ENCODE peak calls at places on chromosomes 2 and 18, in nine cellular contexts. O is adrenal gland, J is psoas muscle, X is gastrocnemius medialis, C is coronary artery, T is AG04450, E is IMR-90, Y is lung, F is colonic mucosa. M is an unnamed sample.

GRCh38 chr18:48796491-48797205 is 154.1 kb downstream of the SMAD7 start:
- DNase-seq in J (peak), O (no peak), T (no peak), F (no peak), C (peak), E (no peak), Y (no peak), X (no peak), M (peak)

GRCh38 chr2:150729495-150729955 is 242.1 kb upstream of the RND3 start:
- DNase-seq in J (no peak), Y (no peak), E (peak), O (no peak), F (no peak), T (no peak), C (no peak), X (no peak), M (no peak)

GRCh38 chr2:174342600-174343342 is 8.0 kb downstream of the SP9 start:
- DNase-seq in F (no peak), J (no peak), X (no peak), T (no peak), O (no peak), C (no peak), Y (no peak), E (no peak), M (no peak)

GRCh38 chr2:85435986-85436835 is 17.7 kb downstream of the SH2D6 start:
- DNase-seq in O (no peak), J (no peak), E (no peak), F (no peak), X (no peak), T (no peak), Y (no peak), C (no peak), M (no peak)

GRCh38 chr2:161207941-161208340 is 47.7 kb downstream of the TANK start:
- DNase-seq in Y (no peak), F (no peak), J (no peak), O (no peak), T (no peak), X (no peak), C (no peak), E (peak), M (no peak)

GRCh38 chr2:235968616-235969324 is 199.4 kb downstream of the GBX2 start:
- DNase-seq in O (no peak), X (peak), Y (no peak), F (no peak), C (no peak), E (no peak), J (peak), T (no peak), M (no peak)

GRCh38 chr2:167980436-167980835 is 267.0 kb downstream of the STK39 start:
- DNase-seq in Y (no peak), X (no peak), J (no peak), F (no peak), O (no peak), E (no peak), T (no peak), C (no peak), M (no peak)

GRCh38 chr2:100188326-100188725 is 45.9 kb upstream of the AFF3 start:
- DNase-seq in J (no peak), T (no peak), F (no peak), Y (no peak), E (no peak), O (no peak), X (no peak), C (no peak), M (no peak)

GRCh38 chr2:46564811-46565241 is 85.5 kb downstream of the TMEM247 start:
- DNase-seq in J (no peak), F (no peak), Y (no peak), O (no peak), X (no peak), T (no peak), E (no peak), C (no peak), M (peak)

GRCh38 chr2:44168684-44169154 is at the start of gene PPM1B:
- DNase-seq in E (no peak), X (no peak), Y (no peak), C (no peak), O (peak), F (peak), T (no peak), J (peak), M (peak)

GRCh38 chr2:29923110-29923721 is 1.8 kb upstream of the ALK start:
- DNase-seq in E (peak), O (peak), Y (peak), F (peak), X (peak), C (no peak), T (peak), J (no peak), M (peak)

GRCh38 chr2:223465793-223466192 is 136.4 kb downstream of the SCG2 start:
- DNase-seq in O (peak), E (peak), Y (peak), C (peak), F (peak), X (peak), T (peak), J (peak), M (peak)

GRCh38 chr2:187453078-187453641 is 5.1 kb upstream of the CALCRL start:
- DNase-seq in O (no peak), C (no peak), F (no peak), E (peak), Y (no peak), T (no peak), X (no peak), J (no peak), M (no peak)

GRCh38 chr2:74736589-74736988 is 82.5 kb downstream of the SEMA4F start:
- DNase-seq in X (no peak), O (no peak), J (no peak), Y (no peak), F (no peak), T (no peak), C (no peak), E (no peak), M (no peak)

GRCh38 chr18:75375341-75375740 is 52.2 kb downstream of the SMIM21 start:
- DNase-seq in F (no peak), E (no peak), C (no peak), J (no peak), X (no peak), Y (no peak), T (no peak), O (no peak), M (no peak)

GRCh38 chr2:26335231-26335630 is 10.7 kb upstream of the SELENOI start:
- DNase-seq in O (no peak), C (no peak), E (no peak), X (no peak), J (no peak), T (no peak), Y (no peak), F (no peak), M (no peak)

GRCh38 chr2:163351966-163352365 is 383.8 kb downstream of the FIGN start:
- DNase-seq in J (no peak), F (no peak), Y (no peak), T (no peak), E (no peak), C (no peak), O (no peak), X (no peak), M (no peak)

GRCh38 chr2:8002765-8003393 is 679.0 kb upstream of the ID2 start:
- DNase-seq in O (no peak), X (no peak), E (no peak), C (no peak), Y (no peak), T (no peak), F (no peak), J (no peak), M (no peak)

GRCh38 chr2:176423819-176424218 is 154.6 kb downstream of the MTX2 start:
- DNase-seq in T (no peak), F (no peak), Y (no peak), E (no peak), J (no peak), C (no peak), O (no peak), X (no peak), M (no peak)

GRCh38 chr2:237574467-237574866 is 8.1 kb downstream of the PRLH start:
- DNase-seq in X (no peak), T (no peak), C (no peak), Y (no peak), J (no peak), E (no peak), O (no peak), F (no peak), M (no peak)

GRCh38 chr2:198852248-198852647 is 605.5 kb downstream of the SATB2 start:
- DNase-seq in Y (no peak), O (no peak), F (no peak), X (no peak), E (no peak), T (no peak), C (no peak), J (no peak), M (no peak)

GRCh38 chr2:121071058-121071504 is 213.9 kb downstream of the TFCP2L1 start:
- DNase-seq in F (peak), J (peak), E (peak), C (no peak), O (peak), T (no peak), Y (peak), X (peak), M (peak)

GRCh38 chr2:198991431-198991830 is 466.3 kb downstream of the SATB2 start:
- DNase-seq in C (no peak), O (no peak), Y (no peak), T (no peak), X (no peak), F (no peak), J (no peak), E (no peak), M (no peak)

GRCh38 chr18:9437049-9437448 is 38.3 kb upstream of the RALBP1 start:
- DNase-seq in T (no peak), F (no peak), X (no peak), E (peak), C (no peak), Y (no peak), O (no peak), J (no peak), M (no peak)

GRCh38 chr2:27191107-27191829 is 20.6 kb upstream of the ATRAID start:
- DNase-seq in T (peak), Y (peak), O (peak), F (peak), C (no peak), E (peak), J (no peak), X (no peak), M (peak)

GRCh38 chr18:54090856-54091255 is 133.6 kb downstream of the MBD2 start:
- DNase-seq in O (no peak), Y (no peak), X (no peak), J (no peak), E (no peak), T (no peak), F (no peak), C (no peak), M (no peak)

GRCh38 chr18:3061581-3062416 is 48.9 kb upstream of the LPIN2 start:
- DNase-seq in Y (no peak), X (no peak), O (no peak), E (peak), C (no peak), F (no peak), J (no peak), T (no peak), M (no peak)

GRCh38 chr2:152175368-152176112 is at the start of gene STAM2:
- DNase-seq in F (peak), O (peak), X (peak), Y (peak), C (peak), T (peak), J (peak), E (peak), M (peak)

GRCh38 chr18:55275042-55275897 is 312.7 kb downstream of the TCF4 start:
- DNase-seq in E (peak), O (peak), X (peak), J (peak), F (no peak), Y (no peak), C (no peak), T (peak), M (peak)

GRCh38 chr18:48455555-48456478 is 46.6 kb upstream of the ZBTB7C start:
- DNase-seq in Y (no peak), X (no peak), C (no peak), O (no peak), F (peak), J (no peak), T (peak), E (peak), M (no peak)

GRCh38 chr18:13217971-13218375 is 587 bp upstream of the LDLRAD4 start:
- DNase-seq in O (peak), F (peak), X (no peak), Y (no peak), T (no peak), C (peak), E (no peak), J (peak), M (no peak)

GRCh38 chr2:48589170-48589767 is 28.4 kb upstream of the GTF2A1L start:
- DNase-seq in E (peak), F (no peak), O (peak), Y (no peak), X (no peak), J (no peak), T (no peak), C (no peak), M (peak)
- H3K4me3 ChIP-seq in E (no peak), F (no peak), O (no peak), Y (no peak), X (no peak), J (no peak), T (no peak), C (no peak), M (no peak)

GRCh38 chr2:33038230-33038629 is 91.5 kb downstream of the LTBP1 start:
- DNase-seq in X (no peak), O (no peak), T (no peak), C (no peak), F (no peak), E (no peak), Y (no peak), J (no peak), M (no peak)

GRCh38 chr2:33038799-33039198 is 92.0 kb downstream of the LTBP1 start:
- DNase-seq in Y (no peak), E (no peak), C (no peak), J (no peak), X (no peak), F (no peak), O (no peak), T (no peak), M (no peak)

GRCh38 chr2:33032245-33032644 is 85.5 kb downstream of the LTBP1 start:
- DNase-seq in J (no peak), X (no peak), Y (no peak), E (no peak), O (no peak), T (no peak), C (no peak), F (no peak), M (no peak)

GRCh38 chr2:33033524-33034150 is 86.9 kb downstream of the LTBP1 start:
- DNase-seq in X (no peak), E (peak), Y (no peak), F (no peak), C (no peak), O (no peak), T (peak), J (no peak), M (no peak)

GRCh38 chr2:33034784-33035183 is 88.0 kb downstream of the LTBP1 start:
- DNase-seq in J (no peak), Y (no peak), O (no peak), X (no peak), T (no peak), C (no peak), F (no peak), E (no peak), M (peak)
- TF ChIP-seq CTCF in J (peak), Y (no peak), O (peak), X (peak), T (peak), C (peak), F (no peak), E (peak), M (peak)

GRCh38 chr2:68768461-68768860 is 33.9 kb downstream of the ARHGAP25 start:
- DNase-seq in F (no peak), C (no peak), O (no peak), J (no peak), T (no peak), Y (no peak), X (no peak), E (no peak), M (no peak)

GRCh38 chr2:68769586-68770270 is 35.1 kb downstream of the ARHGAP25 start:
- DNase-seq in C (no peak), O (no peak), X (no peak), J (no peak), Y (no peak), F (no peak), T (no peak), E (no peak), M (no peak)

GRCh38 chr2:68770271-68771111 is 35.9 kb downstream of the ARHGAP25 start:
- DNase-seq in T (no peak), F (no peak), Y (no peak), C (no peak), O (no peak), E (no peak), X (no peak), J (no peak), M (no peak)

GRCh38 chr2:68767996-68768395 is 33.4 kb downstream of the ARHGAP25 start:
- DNase-seq in T (no peak), E (no peak), C (no peak), X (no peak), Y (no peak), O (no peak), F (no peak), J (no peak), M (no peak)

DNA sequence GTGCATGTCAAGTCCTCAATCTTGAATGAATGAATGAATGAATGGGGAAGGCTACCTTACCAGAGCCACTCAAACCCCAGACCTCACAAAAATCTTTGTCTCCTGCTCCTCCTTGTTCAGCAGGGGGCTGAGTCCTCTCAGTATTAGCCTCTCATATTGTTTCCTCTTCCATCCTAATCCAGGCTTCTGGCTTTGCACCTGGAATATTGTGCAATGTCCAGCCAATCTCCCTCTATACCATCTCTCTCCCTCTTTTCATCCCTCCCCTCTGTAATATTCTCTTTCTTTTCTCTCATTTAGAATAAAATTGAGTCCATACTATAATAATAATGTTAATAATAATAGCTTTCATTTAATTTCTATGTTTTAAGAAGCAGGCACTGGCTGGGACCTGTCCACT is 34.3 kb downstream of the ARHGAP25 start:
- DNase-seq in E (no peak), T (no peak), C (no peak), X (no peak), O (no peak), F (no peak), Y (no peak), J (no peak), M (no peak)
- H3K27ac ChIP-seq in E (no peak), T (no peak), C (no peak), X (no peak), O (no peak), F (peak), Y (no peak), J (no peak), M (no peak)

GRCh38 chr2:38201784-38202183 is 125.8 kb upstream of the CYP1B1 start:
- DNase-seq in T (no peak), Y (no peak), O (no peak), F (no peak), C (no peak), X (no peak), E (peak), J (no peak), M (no peak)
- H3K4me3 ChIP-seq in T (no peak), Y (no peak), O (no peak), F (no peak), C (no peak), X (no peak), E (no peak), J (no peak), M (no peak)

DNA sequence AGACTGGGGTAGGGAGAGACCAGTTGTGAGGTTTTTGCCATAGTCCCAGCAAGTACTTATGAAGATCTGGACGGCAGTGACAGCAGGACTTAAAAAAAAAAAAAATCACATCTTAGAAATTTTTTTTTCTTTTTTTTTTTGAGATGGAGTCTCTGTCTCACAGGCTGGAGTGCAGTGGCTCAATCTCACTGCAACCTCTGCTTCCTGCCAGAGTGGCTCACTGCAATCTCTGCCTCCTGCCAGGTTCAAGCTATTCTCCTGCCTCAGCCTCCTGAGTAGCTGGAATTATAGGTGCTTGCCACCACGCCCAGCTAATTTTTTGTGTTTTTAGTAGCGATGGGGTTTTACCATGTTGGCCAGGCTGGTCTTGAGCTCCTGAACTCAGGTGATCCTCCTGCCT is 22.4 kb upstream of the STAT4 start:
- DNase-seq in T (no peak), E (no peak), C (no peak), F (no peak), Y (no peak), O (no peak), X (no peak), J (no peak), M (no peak)
- TF ChIP-seq CTCF in T (no peak), E (no peak), C (no peak), F (no peak), Y (no peak), O (no peak), X (no peak), J (no peak), M (no peak)

GRCh38 chr2:39124000-39124769 is 3.3 kb upstream of the SOS1 start:
- DNase-seq in X (peak), C (peak), J (peak), O (peak), F (peak), E (peak), T (peak), Y (peak), M (peak)

GRCh38 chr2:39128919-39129391 is 8.1 kb upstream of the SOS1 start:
- DNase-seq in F (no peak), C (no peak), X (no peak), J (no peak), T (no peak), O (no peak), Y (no peak), E (no peak), M (no peak)

GRCh38 chr2:39123436-39123999 is 2.7 kb upstream of the SOS1 start:
- DNase-seq in O (no peak), Y (no peak), J (no peak), T (no peak), F (no peak), C (no peak), E (no peak), X (no peak), M (no peak)

GRCh38 chr2:39124770-39125075 is 3.9 kb upstream of the SOS1 start:
- DNase-seq in C (no peak), Y (no peak), T (no peak), E (no peak), F (no peak), J (no peak), X (no peak), O (no peak), M (no peak)

DNA sequence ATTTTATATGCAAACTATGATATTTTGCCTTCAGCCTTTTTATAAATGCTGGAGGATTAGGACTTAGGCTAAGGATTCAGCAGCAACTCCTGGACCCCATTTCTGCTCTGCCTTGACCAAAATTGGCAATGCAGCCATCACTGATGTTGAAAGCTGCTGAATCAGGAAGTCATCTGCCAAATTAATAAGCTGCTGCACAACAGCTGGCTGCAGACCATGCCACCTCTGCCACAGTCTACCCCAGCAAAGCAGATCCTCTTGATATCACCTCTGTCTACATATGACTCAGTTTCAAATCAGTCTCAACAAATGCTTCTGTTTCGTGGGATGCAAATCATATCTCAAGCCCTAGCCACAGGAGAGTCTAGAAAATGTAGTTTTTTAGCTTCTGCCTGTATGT is 7.1 kb upstream of the SOS1 start:
- DNase-seq in Y (no peak), X (no peak), O (no peak), E (peak), C (no peak), J (no peak), T (no peak), F (no peak), M (no peak)
- H3K27ac ChIP-seq in Y (no peak), X (no peak), O (no peak), E (no peak), C (no peak), J (no peak), T (no peak), F (peak), M (no peak)

M was measured in tibial nerve.